ENCODE peak calls at places on chromosome 6, in ten cellular contexts. P is neural crest cell, G is RWPE1, Q is fibroblast of lung, S is DND-41, X is foreskin keratinocyte, I is endothelial cell of umbilical vein, F is lower lobe of right lung, A is thoracic aorta, K is left ventricle myocardium inferior. N is an unnamed sample.

GRCh38 chr6:30962716-30963115 is 20.8 kb upstream of the MUC21 start:
- DNase-seq in P (no peak), G (no peak), Q (no peak), S (no peak), X (no peak), I (no peak), F (no peak), A (no peak), K (no peak), N (no peak)

GRCh38 chr6:108555399-108556052 is 5.2 kb upstream of the FOXO3 start:
- DNase-seq in P (no peak), G (peak; percentile 25), Q (no peak), S (no peak), X (peak; percentile 76), I (no peak), F (no peak), A (no peak), K (peak; percentile 65), N (no peak)

GRCh38 chr6:47714802-47715201 is 16.4 kb downstream of the ADGRF4 start:
- DNase-seq in P (no peak), G (no peak), Q (no peak), S (no peak), X (no peak), I (no peak), F (no peak), A (no peak), K (no peak), N (no peak)

GRCh38 chr6:144753023-144753705 is 468.0 kb downstream of the UTRN start:
- DNase-seq in P (no peak), G (no peak), Q (no peak), S (no peak), X (no peak), I (no peak), F (no peak), A (no peak), K (no peak), N (no peak)

GRCh38 chr6:109315331-109316129 is 66.7 kb downstream of the CD164 start:
- DNase-seq in P (no peak), G (no peak), Q (no peak), S (no peak), X (no peak), I (no peak), F (no peak), A (no peak), K (no peak), N (no peak)

GRCh38 chr6:125922322-125922860 is 34.2 kb upstream of the HINT3 start:
- DNase-seq in P (no peak), G (no peak), Q (no peak), S (no peak), X (no peak), I (no peak), F (no peak), A (no peak), K (no peak), N (no peak)

GRCh38 chr6:143964667-143965066 is 43.4 kb downstream of the PLAGL1 start:
- DNase-seq in P (no peak), G (no peak), Q (no peak), S (no peak), X (no peak), I (no peak), F (no peak), A (no peak), K (no peak), N (no peak)

GRCh38 chr6:106782524-106783265 is 153.3 kb downstream of the QRSL1 start:
- DNase-seq in P (no peak), G (no peak), Q (no peak), S (no peak), X (no peak), I (no peak), F (no peak), A (no peak), K (no peak), N (no peak)

GRCh38 chr6:9927271-9927670 is 487.6 kb downstream of the TFAP2A start:
- DNase-seq in P (no peak), G (no peak), Q (no peak), S (no peak), X (peak; percentile 21), I (no peak), F (no peak), A (no peak), K (no peak), N (no peak)

GRCh38 chr6:1678201-1678600 is 68.5 kb downstream of the FOXC1 start:
- DNase-seq in P (no peak), G (no peak), Q (no peak), S (no peak), X (no peak), I (peak; percentile 18), F (no peak), A (no peak), K (no peak), N (no peak)

GRCh38 chr6:158847012-158847529 is 27.9 kb upstream of the EZR start:
- DNase-seq in P (no peak), G (no peak), Q (no peak), S (no peak), X (no peak), I (no peak), F (no peak), A (no peak), K (no peak), N (no peak)

GRCh38 chr6:134516582-134516981 is 198.7 kb upstream of the SGK1 start:
- DNase-seq in P (no peak), G (no peak), Q (no peak), S (no peak), X (no peak), I (no peak), F (no peak), A (no peak), K (no peak), N (no peak)

GRCh38 chr6:63731946-63732735 is 96.5 kb downstream of the PHF3 start:
- DNase-seq in P (no peak), G (peak; percentile 45), Q (peak; percentile 51), S (no peak), X (peak; percentile 44), I (peak; percentile 38), F (no peak), A (no peak), K (no peak), N (no peak)

GRCh38 chr6:6007311-6008113 is 787 bp upstream of the NRN1 start:
- DNase-seq in P (peak; percentile 30), G (no peak), Q (no peak), S (no peak), X (no peak), I (peak; percentile 50), F (no peak), A (no peak), K (no peak), N (no peak)
- TF ChIP-seq CTCF in P (peak; percentile 43), G (no peak), Q (no peak), S (no peak), X (peak; percentile 17), I (peak; percentile 2), F (peak; percentile 18), A (no peak), K (peak; percentile 33), N (no peak)

DNA sequence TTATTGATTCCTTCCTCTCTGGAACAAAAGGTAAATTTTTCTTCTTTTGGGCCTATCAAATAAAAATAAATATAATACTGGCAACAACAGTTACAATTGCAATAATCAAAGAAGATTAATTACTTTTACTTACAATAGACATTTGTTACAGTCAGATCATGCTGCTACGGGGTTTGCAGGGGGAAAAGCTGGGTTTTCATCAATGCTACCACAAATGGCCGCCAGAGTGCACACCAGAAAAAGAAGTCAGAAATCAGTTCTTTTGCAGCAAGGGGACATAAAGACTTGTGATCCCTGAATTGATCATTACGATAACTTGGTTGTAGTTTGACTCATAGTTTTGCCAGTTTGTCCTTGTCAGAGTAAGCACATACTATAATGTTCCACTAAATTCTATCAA is 714.5 kb upstream of the EYS start:
- DNase-seq in P (peak; percentile 30), G (peak; percentile 6), Q (no peak), S (no peak), X (no peak), I (no peak), F (no peak), A (no peak), K (no peak), N (no peak)
- TF ChIP-seq CTCF in P (peak; percentile 63), G (no peak), Q (peak; percentile 19), S (no peak), X (no peak), I (no peak), F (no peak), A (no peak), K (no peak), N (peak; percentile 25)

GRCh38 chr6:39377530-39377929 is 55.0 kb upstream of the KCNK16 start:
- DNase-seq in P (peak; percentile 61), G (peak; percentile 79), Q (peak; percentile 63), S (peak; percentile 15), X (peak; percentile 45), I (peak; percentile 49), F (no peak), A (no peak), K (peak; percentile 28), N (no peak)
- TF ChIP-seq CTCF in P (peak; percentile 76), G (peak; percentile 72), Q (peak; percentile 58), S (peak; percentile 55), X (peak; percentile 80), I (peak; percentile 68), F (peak; percentile 76), A (peak; percentile 39), K (peak; percentile 76), N (peak; percentile 33)

GRCh38 chr6:410555-411395 is 19.2 kb downstream of the IRF4 start:
- DNase-seq in P (no peak), G (no peak), Q (no peak), S (no peak), X (no peak), I (no peak), F (peak; percentile 79), A (no peak), K (no peak), N (no peak)

GRCh38 chr6:408148-408547 is 16.6 kb downstream of the IRF4 start:
- DNase-seq in P (no peak), G (no peak), Q (no peak), S (no peak), X (no peak), I (no peak), F (no peak), A (no peak), K (no peak), N (no peak)

GRCh38 chr6:411402-412145 is 20.0 kb downstream of the IRF4 start:
- DNase-seq in P (no peak), G (no peak), Q (no peak), S (no peak), X (no peak), I (no peak), F (no peak), A (no peak), K (no peak), N (no peak)

GRCh38 chr6:409370-409972 is 17.9 kb downstream of the IRF4 start:
- DNase-seq in P (no peak), G (no peak), Q (no peak), S (no peak), X (no peak), I (no peak), F (no peak), A (no peak), K (no peak), N (no peak)

DNA sequence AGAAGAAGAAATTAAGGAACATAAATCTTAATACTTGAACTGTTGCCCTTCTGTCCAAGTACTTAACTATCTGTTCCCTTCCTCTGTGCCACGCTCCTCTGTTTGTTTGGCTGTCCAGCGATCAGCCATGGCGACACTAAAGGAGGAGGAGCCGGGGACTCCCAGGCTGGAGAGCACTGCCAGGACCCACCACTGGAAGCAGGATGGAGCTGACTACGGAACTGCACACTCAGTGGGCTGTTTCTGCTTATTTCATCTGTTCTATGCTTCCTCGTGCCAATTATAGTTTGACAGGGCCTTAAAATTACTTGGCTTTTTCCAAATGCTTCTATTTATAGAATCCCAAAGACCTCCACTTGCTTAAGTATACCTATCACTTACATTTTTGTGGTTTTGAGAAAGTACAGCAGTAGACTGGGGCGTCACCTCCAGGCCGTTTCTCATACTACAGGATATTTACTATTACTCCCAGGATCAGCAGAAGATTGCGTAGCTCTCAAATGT is 17.1 kb downstream of the IRF4 start:
- DNase-seq in P (peak; percentile 49), G (no peak), Q (peak; percentile 32), S (no peak), X (no peak), I (peak; percentile 26), F (peak; percentile 82), A (no peak), K (no peak), N (no peak)
- TF ChIP-seq CTCF in P (peak; percentile 62), G (no peak), Q (peak; percentile 42), S (peak; percentile 25), X (peak; percentile 37), I (peak; percentile 1), F (peak; percentile 58), A (no peak), K (peak; percentile 58), N (peak; percentile 30)

N was measured in AG04450.